ENCODE peak calls at places on chromosomes 7 and 10, in nine cellular contexts. Z is activated effector memory CD4-positive, alpha-beta T cell treated with Interleukin-2 at 50 U/mL for 16 hours; H is RCC 7860; J is upper lobe of right lung; T is LoVo; I is GM19239; Q is T-helper 9 cell; V is T-helper 17 cell; S is NCI-H460. O is an unnamed sample.
A peak's percentile ranks its signal among the peaks of the same experiment; 100 is the strongest.

GRCh38 chr7:85454904-85455303 is 268.0 kb upstream of the SEMA3D start:
- DNase-seq in I (no peak), Z (no peak), J (no peak), S (no peak), Q (no peak), T (no peak), V (no peak), H (no peak), O (no peak)

GRCh38 chr10:132532784-132533560 is 4.6 kb upstream of the INPP5A start:
- DNase-seq in V (no peak), Q (no peak), Z (no peak), H (peak; percentile 98), S (no peak), J (no peak), I (no peak), T (peak; percentile 62), O (peak; percentile 90)

GRCh38 chr10:119341236-119342016 is 134.1 kb downstream of the GRK5 start:
- DNase-seq in S (no peak), T (no peak), V (no peak), Q (no peak), J (peak; percentile 43), Z (peak; percentile 28), I (no peak), H (peak; percentile 74), O (peak; percentile 73)

GRCh38 chr10:132860527-132860926 is 74.6 kb upstream of the NKX6-2 start:
- DNase-seq in J (peak; percentile 45), T (no peak), V (no peak), Z (no peak), I (no peak), H (no peak), Q (no peak), S (no peak), O (no peak)

GRCh38 chr7:73738220-73738611 is 386 bp downstream of the ABHD11 start:
- DNase-seq in H (peak; percentile 34), Z (peak; percentile 39), Q (peak; percentile 75), J (peak; percentile 85), V (peak; percentile 66), T (peak; percentile 74), S (no peak), I (peak; percentile 66), O (peak; percentile 80)

GRCh38 chr7:155806096-155806871 is 6.0 kb downstream of the SHH start:
- DNase-seq in T (no peak), V (no peak), S (no peak), Q (no peak), H (no peak), Z (no peak), I (no peak), J (no peak), O (no peak)

GRCh38 chr7:119545118-119545517 is 727.9 kb upstream of the KCND2 start:
- DNase-seq in T (peak; percentile 73), J (no peak), Z (no peak), I (no peak), Q (no peak), S (peak; percentile 44), H (peak; percentile 47), V (no peak), O (peak; percentile 71)

GRCh38 chr10:13086051-13086450 is 13.9 kb upstream of the OPTN start:
- DNase-seq in Q (no peak), I (no peak), S (no peak), Z (no peak), V (no peak), H (no peak), J (no peak), T (no peak), O (no peak)

GRCh38 chr10:31940839-31941653 is 12.4 kb upstream of the ARHGAP12 start:
- DNase-seq in V (no peak), J (no peak), Z (no peak), Q (no peak), T (peak; percentile 96), H (peak; percentile 99), I (no peak), S (peak; percentile 93), O (peak; percentile 95)

GRCh38 chr7:26588511-26588910 is 275.9 kb downstream of the SKAP2 start:
- DNase-seq in H (no peak), I (no peak), T (no peak), J (no peak), Q (no peak), S (no peak), V (no peak), Z (no peak), O (no peak)

GRCh38 chr10:17645591-17646345 is 1.8 kb downstream of the STAM start:
- DNase-seq in I (no peak), H (peak; percentile 9), Z (no peak), V (no peak), S (no peak), Q (no peak), T (no peak), J (no peak), O (no peak)

GRCh38 chr7:100888529-100888987 is 957 bp downstream of the UFSP1 start:
- DNase-seq in Q (no peak), I (no peak), V (no peak), H (no peak), J (no peak), S (no peak), Z (no peak), T (no peak), O (no peak)

GRCh38 chr10:22341190-22341935 is 3.9 kb upstream of the SPAG6 start:
- DNase-seq in Q (no peak), V (no peak), I (no peak), T (peak; percentile 41), Z (no peak), S (no peak), H (no peak), J (no peak), O (peak; percentile 13)

GRCh38 chr7:29239638-29240037 is 45.1 kb downstream of the CHN2 start:
- DNase-seq in J (no peak), H (no peak), I (no peak), S (no peak), T (no peak), Q (no peak), V (no peak), Z (no peak), O (peak; percentile 37)

GRCh38 chr10:84683980-84684740 is 355.8 kb downstream of the CCSER2 start:
- DNase-seq in V (no peak), T (no peak), Q (no peak), I (no peak), Z (no peak), S (no peak), J (no peak), H (no peak), O (no peak)

GRCh38 chr7:157432541-157432956 is 95.7 kb downstream of the DNAJB6 start:
- DNase-seq in S (peak; percentile 43), Z (no peak), I (no peak), Q (no peak), V (no peak), T (peak; percentile 64), H (no peak), J (peak; percentile 63), O (peak; percentile 89)

GRCh38 chr7:149774237-149775175 is 1.1 kb upstream of the ZNF467 start:
- DNase-seq in I (no peak), Q (no peak), H (no peak), V (no peak), Z (no peak), S (no peak), J (peak; percentile 62), T (peak; percentile 9), O (peak; percentile 44)

GRCh38 chr7:120733143-120733542 is 124.8 kb downstream of the TSPAN12 start:
- DNase-seq in H (peak; percentile 47), V (no peak), S (no peak), J (no peak), Q (no peak), Z (no peak), T (no peak), I (no peak), O (peak; percentile 74)

GRCh38 chr7:42262907-42263466 is 26.0 kb upstream of the GLI3 start:
- DNase-seq in S (no peak), Z (no peak), I (no peak), Q (no peak), J (no peak), H (peak; percentile 36), V (no peak), T (no peak), O (peak; percentile 95)

GRCh38 chr7:1675673-1676549 is 5.8 kb downstream of the ELFN1 start:
- DNase-seq in I (no peak), H (no peak), Z (no peak), Q (no peak), T (no peak), J (peak; percentile 62), V (no peak), S (no peak), O (no peak)

GRCh38 chr10:21002097-21002878 is 105.2 kb upstream of the NEBL start:
- DNase-seq in S (peak; percentile 31), H (no peak), Z (no peak), V (no peak), J (no peak), I (no peak), Q (no peak), T (no peak), O (peak; percentile 17)

GRCh38 chr10:132798876-132799275 is 12.9 kb upstream of the NKX6-2 start:
- DNase-seq in J (no peak), S (no peak), H (no peak), T (no peak), I (no peak), V (no peak), Q (no peak), Z (no peak), O (no peak)

GRCh38 chr7:132383962-132384361 is 192.3 kb downstream of the PLXNA4 start:
- DNase-seq in H (no peak), Z (no peak), I (no peak), Q (no peak), S (no peak), V (no peak), T (no peak), J (no peak), O (no peak)

GRCh38 chr7:91565499-91566331 is 301.5 kb downstream of the FZD1 start:
- DNase-seq in V (no peak), I (no peak), Z (no peak), S (no peak), H (no peak), J (no peak), T (no peak), Q (no peak), O (no peak)

GRCh38 chr7:87359366-87359765 is 13.9 kb downstream of the CROT start:
- DNase-seq in S (no peak), Q (no peak), I (no peak), Z (no peak), J (no peak), T (peak; percentile 49), V (no peak), H (no peak), O (peak; percentile 33)

GRCh38 chr7:117827861-117828260 is 45.4 kb downstream of the CTTNBP2 start:
- DNase-seq in S (no peak), V (no peak), T (peak; percentile 65), I (no peak), J (no peak), Q (no peak), H (peak; percentile 91), Z (no peak), O (peak; percentile 91)

GRCh38 chr7:151849008-151849878 is 27.7 kb downstream of the PRKAG2 start:
- DNase-seq in T (no peak), S (no peak), I (no peak), V (no peak), Q (no peak), Z (no peak), J (peak; percentile 52), H (no peak), O (no peak)

GRCh38 chr10:76178561-76179292 is 747.3 kb downstream of the LRMDA start:
- DNase-seq in V (no peak), T (no peak), S (no peak), Z (no peak), J (no peak), I (no peak), Q (no peak), H (no peak), O (no peak)

GRCh38 chr7:35003679-35004278 is 33.5 kb downstream of the DPY19L1 start:
- DNase-seq in T (peak; percentile 99), H (peak; percentile 99), J (peak; percentile 84), I (no peak), S (peak; percentile 88), Q (no peak), V (no peak), Z (no peak), O (peak; percentile 99)

GRCh38 chr7:99314504-99314903 is 11.2 kb upstream of the ARPC1A start:
- DNase-seq in S (no peak), H (no peak), V (no peak), J (no peak), T (peak; percentile 46), I (no peak), Q (no peak), Z (no peak), O (no peak)

GRCh38 chr10:118734477-118734876 is 20.3 kb downstream of the CACUL1 start:
- DNase-seq in I (no peak), J (no peak), H (no peak), V (no peak), T (no peak), S (no peak), Z (no peak), Q (no peak), O (no peak)